ENCODE peak calls at places on chromosomes 13 and 19, in five cellular contexts. Z, J, D, U and Q are unnamed samples.

GRCh38 chr13:45492538-45492937 is 27.8 kb downstream of the COG3 start:
- DNase-seq in Z (no peak), J (no peak), D (no peak), U (no peak), Q (no peak)

GRCh38 chr19:33054623-33055022 is 10.1 kb downstream of the RHPN2 start:
- DNase-seq in Z (peak; percentile 44), J (no peak), D (no peak), U (peak; percentile 42), Q (no peak)

GRCh38 chr13:111288276-111288675 is 32.2 kb upstream of the TEX29 start:
- DNase-seq in Z (no peak), J (no peak), D (no peak), U (no peak), Q (no peak)

GRCh38 chr13:76759877-76760276 is 126.3 kb downstream of the KCTD12 start:
- DNase-seq in Z (peak; percentile 5), J (no peak), D (no peak), U (no peak), Q (no peak)

GRCh38 chr19:55649579-55650557 is 1.9 kb downstream of the CCDC106 start:
- DNase-seq in Z (no peak), J (no peak), D (no peak), U (no peak), Q (no peak)

GRCh38 chr13:36480726-36481485 is 48.6 kb downstream of the CCNA1 start:
- DNase-seq in Z (no peak), J (no peak), D (no peak), U (no peak), Q (no peak)

GRCh38 chr19:41302624-41303351 is 7.2 kb upstream of the CCDC97 start:
- DNase-seq in Z (no peak), J (no peak), D (no peak), U (no peak), Q (no peak)

GRCh38 chr19:35013820-35014754 is 14.0 kb downstream of the GRAMD1A start:
- DNase-seq in Z (no peak), J (no peak), D (no peak), U (no peak), Q (no peak)

GRCh38 chr19:3612901-3613741 is 6.4 kb upstream of the TBXA2R start:
- DNase-seq in Z (no peak), J (peak; percentile 90), D (no peak), U (no peak), Q (no peak)

GRCh38 chr13:97780486-97780885 is 173.0 kb upstream of the IPO5 start:
- DNase-seq in Z (no peak), J (no peak), D (no peak), U (no peak), Q (no peak)

GRCh38 chr13:42041017-42041683 is 7.3 kb upstream of the DGKH start:
- DNase-seq in Z (peak; percentile 67), J (peak; percentile 60), D (peak; percentile 2), U (peak; percentile 37), Q (peak; percentile 40)

GRCh38 chr19:5533257-5533656 is 34.5 kb downstream of the TINCR start:
- DNase-seq in Z (no peak), J (no peak), D (no peak), U (no peak), Q (no peak)

GRCh38 chr13:99215466-99215865 is 14.8 kb downstream of the UBAC2 start:
- DNase-seq in Z (no peak), J (no peak), D (no peak), U (no peak), Q (no peak)

GRCh38 chr19:17041994-17042393 is 15.4 kb upstream of the CPAMD8 start:
- DNase-seq in Z (no peak), J (no peak), D (no peak), U (no peak), Q (no peak)

GRCh38 chr19:49684251-49684982 is 5.0 kb upstream of the ADM5 start:
- DNase-seq in Z (no peak), J (peak; percentile 58), D (no peak), U (no peak), Q (peak; percentile 40)